ENCODE peak calls at places on chromosome 1, in ten cellular contexts. G is NCI-H524; K is HS-27A; S is brain microvascular endothelial cell; I is memory B cell; L is endothelial cell; C is stimulated activated CD8-positive, alpha-beta memory T cell treated with anti-CD3 and anti-CD28 coated beads, Interleukin-12 subunit alpha, Interleukin-12 subunit beta, amount 100 ng/mL, for 4 hours; T is astrocyte of the cerebellum; B is NCI-H1694; Y is DMS 273 treated with DMSO at 0.1 percent for 48 hours. U is an unnamed sample.

GRCh38 chr1:21206117-21206516 is 29.4 kb upstream of the EIF4G3 start:
- DNase-seq in I (no peak), G (no peak), L (no peak), T (no peak), C (no peak), S (no peak), Y (no peak), B (no peak), K (no peak), U (no peak)

GRCh38 chr1:92134331-92134730 is 54.2 kb downstream of the BTBD8 start:
- DNase-seq in S (no peak), C (no peak), L (no peak), I (no peak), K (no peak), G (no peak), T (no peak), Y (no peak), B (no peak), U (no peak)

GRCh38 chr1:84995484-84996334 is 1.2 kb downstream of the MCOLN2 start:
- DNase-seq in T (no peak), L (no peak), S (no peak), Y (no peak), K (no peak), G (no peak), B (no peak), C (no peak), I (no peak), U (no peak)

GRCh38 chr1:56099766-56100165 is 479.6 kb downstream of the PLPP3 start:
- DNase-seq in K (no peak), T (no peak), B (no peak), Y (no peak), S (no peak), C (no peak), L (no peak), I (no peak), G (no peak), U (no peak)

GRCh38 chr1:58442114-58442513 is 104.4 kb downstream of the OMA1 start:
- DNase-seq in Y (peak), T (peak), B (peak), I (no peak), C (no peak), L (no peak), G (peak), K (no peak), S (peak), U (no peak)

GRCh38 chr1:184162266-184162665 is 110.7 kb downstream of the TSEN15 start:
- DNase-seq in S (no peak), B (no peak), I (no peak), L (no peak), Y (peak), G (no peak), K (no peak), T (no peak), C (no peak), U (no peak)

GRCh38 chr1:177351361-177352108 is 180.8 kb downstream of the BRINP2 start:
- DNase-seq in L (peak), B (no peak), I (no peak), Y (no peak), K (no peak), G (no peak), T (no peak), C (no peak), S (no peak), U (no peak)

GRCh38 chr1:224454337-224455055 is 19.9 kb upstream of the WDR26 start:
- DNase-seq in C (no peak), B (no peak), L (no peak), Y (no peak), K (no peak), G (no peak), T (no peak), I (no peak), S (no peak), U (no peak)

GRCh38 chr1:246566808-246567154 is 525 bp downstream of the CNST start:
- DNase-seq in T (no peak), G (peak), S (no peak), L (no peak), C (no peak), I (no peak), Y (peak), K (no peak), B (peak), U (no peak)

GRCh38 chr1:12344611-12345299 is 114.9 kb downstream of the VPS13D start:
- DNase-seq in I (no peak), C (no peak), K (no peak), B (no peak), G (no peak), T (no peak), S (no peak), Y (no peak), L (no peak), U (no peak)

GRCh38 chr1:204889681-204890373 is 19.2 kb downstream of the NFASC start:
- DNase-seq in L (no peak), B (peak), S (no peak), G (no peak), I (no peak), Y (peak), C (no peak), T (no peak), K (no peak), U (no peak)

GRCh38 chr1:29670752-29671151 is 434.4 kb downstream of the PTPRU start:
- DNase-seq in Y (no peak), G (no peak), T (no peak), S (no peak), I (peak), L (no peak), B (no peak), K (no peak), C (no peak), U (no peak)

GRCh38 chr1:219676012-219676770 is 63.3 kb upstream of the ZC3H11B start:
- DNase-seq in T (peak), I (no peak), K (no peak), S (peak), G (no peak), L (no peak), Y (no peak), B (no peak), C (no peak), U (no peak)

U was measured in progenitor cell of endocrine pancreas.